ENCODE peak calls at places on chromosome 22, in six cellular contexts. S, H, U, Z, X and W are unnamed samples.

GRCh38 chr22:21961886-21962654 is 9.4 kb upstream of the PPM1F start:
- ATAC-seq in S (no peak), H (peak; percentile 23), U (no peak), Z (peak; percentile 67), X (no peak), W (no peak)

GRCh38 chr22:25070870-25071465 is 118.5 kb downstream of the KIAA1671 start:
- ATAC-seq in S (no peak), H (no peak), U (no peak), Z (no peak), X (peak; percentile 72), W (no peak)

GRCh38 chr22:50090141-50090714 is 422 bp downstream of the MOV10L1 start:
- ATAC-seq in S (no peak), H (no peak), U (no peak), Z (no peak), X (no peak), W (no peak)

GRCh38 chr22:19865141-19865829 is 10.6 kb upstream of the GNB1L start:
- ATAC-seq in S (no peak), H (no peak), U (peak; percentile 16), Z (no peak), X (no peak), W (no peak)

GRCh38 chr22:37487559-37487958 is 1.4 kb upstream of the MFNG start:
- ATAC-seq in S (no peak), H (no peak), U (no peak), Z (no peak), X (no peak), W (no peak)

GRCh38 chr22:46703996-46704370 is 34.1 kb downstream of the CERK start:
- ATAC-seq in S (no peak), H (no peak), U (no peak), Z (no peak), X (no peak), W (no peak)

GRCh38 chr22:21079493-21079892 is 33.7 kb downstream of the LRRC74B start:
- ATAC-seq in S (peak; percentile 44), H (no peak), U (peak; percentile 35), Z (no peak), X (no peak), W (no peak)

GRCh38 chr22:27726344-27726725 is 75.2 kb downstream of the MN1 start:
- ATAC-seq in S (no peak), H (peak; percentile 83), U (no peak), Z (peak; percentile 24), X (no peak), W (peak; percentile 13)

GRCh38 chr22:17366830-17367229 is 2.4 kb upstream of the CECR2 start:
- ATAC-seq in S (peak; percentile 73), H (peak; percentile 66), U (peak; percentile 90), Z (peak; percentile 65), X (peak; percentile 47), W (no peak)
- TF ChIP-seq CTCF in S (no peak), H (peak; percentile 55), U (peak; percentile 46), Z (peak; percentile 46), X (peak; percentile 23), W (no peak)

GRCh38 chr22:30045901-30046715 is 34.2 kb upstream of the HORMAD2 start:
- ATAC-seq in S (no peak), H (no peak), U (no peak), Z (no peak), X (no peak), W (no peak)
- TF ChIP-seq POLR2A in S (no peak), H (no peak), U (no peak), Z (no peak), X (no peak), W (no peak)

GRCh38 chr22:45599836-45600577 is 71.6 kb upstream of the ATXN10 start:
- ATAC-seq in S (no peak), H (no peak), U (no peak), Z (no peak), X (no peak), W (no peak)
- H3K4me1 ChIP-seq in S (peaks cover 22% of the 10 kb centered on the region), H (no peaks in the 10 kb centered on the region), U (peaks cover 9% of the 10 kb centered on the region), Z (peaks cover 32% of the 10 kb centered on the region), X (no peaks in the 10 kb centered on the region), W (peaks cover 19% of the 10 kb centered on the region)

DNA sequence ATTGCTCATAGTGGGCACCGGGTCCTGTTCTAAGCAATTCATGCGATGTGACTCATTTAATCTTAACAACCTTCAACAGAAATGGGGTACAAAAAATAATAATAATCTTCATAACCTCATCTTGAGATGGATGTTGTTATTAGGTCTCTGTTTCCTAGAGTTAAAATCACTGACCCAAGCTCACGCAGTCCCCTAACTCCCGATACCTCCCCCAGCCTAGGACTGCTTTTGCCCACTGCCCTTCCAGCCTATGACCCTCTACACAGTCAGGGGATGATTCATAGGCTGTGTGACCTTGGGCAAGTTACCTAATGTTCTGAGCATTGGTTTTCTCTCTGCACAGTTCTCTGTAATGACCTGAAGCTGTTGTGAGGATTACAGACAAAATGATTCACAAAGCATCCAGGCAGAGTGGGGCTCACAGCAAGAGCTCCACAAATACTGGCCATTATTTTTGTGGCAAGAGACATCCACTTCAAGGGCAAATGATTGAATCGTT is 19.9 kb downstream of the MTFP1 start:
- ATAC-seq in S (peak; percentile 57), H (no peak), U (no peak), Z (peak; percentile 43), X (no peak), W (no peak)
- TF ChIP-seq CTCF in S (no peak), H (no peak), U (no peak), Z (no peak), X (no peak), W (no peak)

DNA sequence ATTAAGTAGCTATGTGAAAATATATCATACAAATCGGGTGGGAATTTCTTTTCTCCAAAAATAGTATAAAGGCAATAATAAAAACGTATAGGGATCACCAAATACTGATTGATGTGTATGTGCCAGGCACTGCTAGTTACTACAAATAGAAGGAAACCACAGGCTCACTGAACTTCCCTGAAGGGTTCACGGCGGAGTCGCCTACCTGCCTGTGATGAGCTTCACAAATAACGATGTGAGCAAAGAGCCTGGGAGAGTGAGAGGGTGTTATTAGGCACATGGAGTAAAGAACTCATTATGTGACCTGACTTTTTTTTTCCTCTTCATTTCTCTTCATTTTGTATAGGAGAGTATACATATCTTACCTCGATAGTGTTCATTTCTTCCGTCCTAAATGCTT is 36.0 kb upstream of the L3MBTL2 start:
- ATAC-seq in S (no peak), H (no peak), U (no peak), Z (no peak), X (no peak), W (no peak)
- TF ChIP-seq POLR2A in S (no peak), H (no peak), U (no peak), Z (no peak), X (no peak), W (no peak)

DNA sequence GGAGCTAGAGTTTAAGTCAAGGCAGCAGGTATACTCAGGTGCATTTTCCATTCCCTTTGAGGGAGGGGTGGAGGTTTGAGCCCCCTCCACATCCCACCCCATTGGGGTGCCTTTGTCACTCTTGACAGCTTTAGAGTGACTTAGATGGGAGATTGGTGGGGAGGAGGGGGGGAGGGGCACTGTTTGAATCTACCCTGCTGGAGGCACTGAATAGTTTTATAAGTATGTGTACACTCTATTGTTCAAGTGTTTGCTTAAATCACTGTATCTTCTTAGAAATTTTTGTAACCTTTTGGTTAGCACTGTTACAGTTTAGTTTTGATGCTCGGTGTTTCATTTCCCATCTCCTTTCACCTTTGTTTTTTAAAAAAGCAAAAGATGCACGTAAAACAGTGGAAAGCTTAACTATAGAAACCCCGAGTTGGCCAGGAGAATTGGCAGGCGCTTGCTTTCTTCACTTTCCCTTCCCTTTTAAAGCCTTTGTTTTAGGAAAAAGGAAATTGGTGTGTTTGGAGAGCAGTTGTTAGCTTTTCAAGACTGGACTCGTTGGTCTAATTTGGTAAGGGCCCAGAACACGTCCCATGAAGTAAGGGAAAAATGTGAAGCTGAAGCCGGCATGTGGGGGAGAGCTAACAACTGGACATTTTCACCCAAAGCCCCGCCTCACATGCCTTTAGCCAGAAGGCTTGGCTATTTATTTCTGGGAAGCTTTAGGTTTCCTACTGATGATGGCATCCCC is 42.8 kb downstream of the TNRC6B start:
- ATAC-seq in S (no peak), H (peak; percentile 60), U (no peak), Z (no peak), X (no peak), W (peak; percentile 29)
- H3K4me1 ChIP-seq in S (peaks cover 30% of the 10 kb centered on the region), H (peaks cover 56% of the 10 kb centered on the region), U (peaks cover 2% of the 10 kb centered on the region), Z (no peaks in the 10 kb centered on the region), X (peaks cover 17% of the 10 kb centered on the region), W (peaks cover 9% of the 10 kb centered on the region)